ENCODE peak calls at places on chromosomes 13 and 19, in nine cellular contexts. K is CD8-positive, alpha-beta T cell; X is CD4-positive, alpha-beta memory T cell; C is RPMI8226; O is M059J; V is endodermal cell; N is breast epithelium; Q is globus pallidus; U is HAP-1. Z is an unnamed sample.

GRCh38 chr13:80262051-80262695 is 78.8 kb downstream of the SPRY2 start:
- DNase-seq in C (no peak), X (no peak), N (no peak), Q (no peak), K (no peak), U (no peak), V (no peak), O (peak; percentile 29), Z (no peak)

GRCh38 chr19:42635233-42635539 is 40.5 kb upstream of the CEACAM8 start:
- DNase-seq in O (no peak), U (no peak), N (no peak), Q (no peak), X (no peak), V (no peak), C (no peak), K (no peak), Z (no peak)

GRCh38 chr19:44570984-44571684 is 41.7 kb upstream of the CEACAM20 start:
- DNase-seq in N (peak; percentile 50), Q (peak; percentile 46), C (peak; percentile 69), X (peak; percentile 48), K (peak; percentile 45), O (peak; percentile 85), U (peak; percentile 76), V (peak; percentile 91), Z (peak; percentile 85)

GRCh38 chr13:34256236-34256635 is 438.3 kb downstream of the RFC3 start:
- DNase-seq in U (no peak), K (no peak), O (no peak), N (no peak), Q (peak; percentile 12), V (no peak), C (no peak), X (no peak), Z (no peak)

GRCh38 chr19:2546128-2547032 is 70.5 kb downstream of the GADD45B start:
- DNase-seq in Q (peak; percentile 92), V (peak; percentile 85), X (no peak), K (no peak), N (peak; percentile 80), C (peak; percentile 0), O (peak; percentile 58), U (no peak), Z (no peak)

GRCh38 chr19:33332248-33332647 is 29.9 kb upstream of the CEBPA start:
- DNase-seq in O (no peak), Q (peak; percentile 58), K (no peak), N (no peak), C (peak; percentile 16), V (no peak), X (no peak), U (no peak), Z (no peak)

GRCh38 chr19:35442091-35442490 is 6.0 kb upstream of the FFAR2 start:
- DNase-seq in X (no peak), U (no peak), N (no peak), O (no peak), V (no peak), C (peak; percentile 57), K (no peak), Q (no peak), Z (no peak)

GRCh38 chr19:58021541-58022282 is 12.1 kb upstream of the ZSCAN1 start:
- DNase-seq in X (no peak), C (peak; percentile 51), O (peak; percentile 43), Q (peak; percentile 82), V (peak; percentile 85), U (no peak), N (peak; percentile 42), K (peak; percentile 47), Z (no peak)

GRCh38 chr19:31675187-31675913 is 326.1 kb upstream of the TSHZ3 start:
- DNase-seq in K (no peak), U (no peak), V (no peak), C (peak; percentile 17), X (no peak), N (no peak), Q (no peak), O (peak; percentile 61), Z (peak; percentile 1)

GRCh38 chr19:15584095-15584494 is 30.9 kb upstream of the CYP4F8 start:
- DNase-seq in C (no peak), V (no peak), U (no peak), Q (no peak), X (no peak), N (no peak), O (no peak), K (no peak), Z (no peak)

GRCh38 chr19:49114630-49115363 is 627 bp downstream of the LIN7B start:
- DNase-seq in C (peak; percentile 46), K (peak; percentile 50), N (no peak), U (peak; percentile 77), V (peak; percentile 88), O (peak; percentile 63), X (peak; percentile 58), Q (peak; percentile 74), Z (no peak)

GRCh38 chr13:97113231-97114001 is 108.7 kb upstream of the MBNL2 start:
- DNase-seq in Q (peak; percentile 49), U (no peak), V (peak; percentile 54), X (no peak), N (no peak), C (no peak), O (no peak), K (no peak), Z (no peak)

GRCh38 chr19:45878043-45878794 is 7.7 kb downstream of the IRF2BP1 start:
- DNase-seq in K (no peak), O (no peak), Q (no peak), V (peak; percentile 49), U (no peak), N (peak; percentile 82), X (no peak), C (no peak), Z (peak; percentile 12)

GRCh38 chr13:36453518-36453917 is 21.2 kb downstream of the CCNA1 start:
- DNase-seq in C (peak; percentile 13), N (no peak), O (peak; percentile 11), X (no peak), K (no peak), V (no peak), U (peak; percentile 5), Q (no peak), Z (peak; percentile 15)

GRCh38 chr13:37869506-37869755 is 141 bp downstream of the TRPC4 start:
- DNase-seq in C (no peak), U (peak; percentile 12), O (peak; percentile 51), X (no peak), Q (no peak), N (no peak), K (no peak), V (peak; percentile 78), Z (no peak)

GRCh38 chr13:32150239-32150638 is 118.7 kb downstream of the FRY start:
- DNase-seq in N (no peak), V (no peak), X (no peak), Q (no peak), U (no peak), O (no peak), C (no peak), K (no peak), Z (no peak)

GRCh38 chr19:6271721-6272410 is 7.9 kb downstream of the MLLT1 start:
- DNase-seq in C (no peak), N (peak; percentile 46), K (no peak), U (no peak), Q (peak; percentile 65), O (peak; percentile 84), X (no peak), V (peak; percentile 53), Z (peak; percentile 30)

GRCh38 chr13:75485286-75486062 is 3.5 kb upstream of the TBC1D4 start:
- DNase-seq in N (peak; percentile 56), Q (no peak), U (no peak), C (no peak), O (peak; percentile 78), K (no peak), V (no peak), X (no peak), Z (peak; percentile 48)

GRCh38 chr19:46297700-46298476 is 1.0 kb downstream of the HIF3A start:
- DNase-seq in O (no peak), X (no peak), U (no peak), N (peak; percentile 37), K (no peak), C (no peak), Q (peak; percentile 66), V (peak; percentile 58), Z (no peak)

GRCh38 chr19:2720777-2721569 is at the start of gene DIRAS1:
- DNase-seq in V (peak; percentile 88), K (no peak), X (no peak), N (no peak), O (no peak), U (no peak), C (no peak), Q (no peak), Z (no peak)

GRCh38 chr13:110187501-110188161 is 119.3 kb downstream of the COL4A1 start:
- DNase-seq in O (peak; percentile 38), U (no peak), X (no peak), K (no peak), V (no peak), N (no peak), Q (no peak), C (no peak), Z (peak; percentile 79)

GRCh38 chr19:16936901-16937300 is 48.1 kb downstream of the F2RL3 start:
- DNase-seq in O (no peak), X (no peak), Q (no peak), C (no peak), V (no peak), N (no peak), K (no peak), U (no peak), Z (no peak)

GRCh38 chr13:114087430-114087829 is 45.0 kb downstream of the RASA3 start:
- DNase-seq in V (peak; percentile 58), Q (no peak), X (peak; percentile 34), K (peak; percentile 5), U (no peak), N (no peak), C (no peak), O (no peak), Z (no peak)

GRCh38 chr19:38844093-38844686 is 5.6 kb downstream of the HNRNPL start:
- DNase-seq in X (no peak), C (no peak), Q (no peak), O (no peak), V (no peak), U (no peak), K (no peak), N (no peak), Z (no peak)

GRCh38 chr13:65585346-65585745 is 1644.8 kb downstream of the PCDH9 start:
- DNase-seq in O (no peak), N (no peak), X (no peak), V (peak; percentile 40), Q (no peak), C (no peak), K (no peak), U (no peak), Z (no peak)

GRCh38 chr19:20079487-20079886 is 1.7 kb downstream of the ZNF90 start:
- DNase-seq in V (no peak), K (no peak), N (no peak), X (no peak), Q (no peak), C (no peak), O (no peak), U (no peak), Z (no peak)

GRCh38 chr19:55179570-55180484 is at the start of gene SYT5:
- DNase-seq in K (peak; percentile 69), N (no peak), O (peak; percentile 33), U (peak; percentile 14), V (peak; percentile 89), X (peak; percentile 57), C (peak; percentile 64), Q (no peak), Z (peak; percentile 64)

GRCh38 chr13:48233886-48234488 is 981 bp downstream of the ITM2B start:
- DNase-seq in U (peak; percentile 68), Q (no peak), N (no peak), V (no peak), K (no peak), C (peak; percentile 68), O (peak; percentile 58), X (no peak), Z (peak; percentile 29)

GRCh38 chr19:10615429-10616023 is 9.8 kb upstream of the SLC44A2 start:
- DNase-seq in V (no peak), C (no peak), U (no peak), X (no peak), K (no peak), O (no peak), N (no peak), Q (no peak), Z (no peak)

GRCh38 chr13:46639033-46639981 is 86.3 kb downstream of the LRCH1 start:
- DNase-seq in O (no peak), K (no peak), Q (no peak), N (no peak), U (no peak), X (no peak), V (no peak), C (no peak), Z (no peak)

GRCh38 chr13:38641164-38641948 is 45.5 kb upstream of the FREM2 start:
- DNase-seq in N (no peak), C (no peak), Q (no peak), V (no peak), X (no peak), K (no peak), U (peak; percentile 8), O (no peak), Z (peak; percentile 36)

Z was measured in PC-3.